ENCODE peak calls at places on chromosomes 3 and 15, in ten cellular contexts. K is stimulated activated CD4-positive, alpha-beta T cell treated with anti-CD3 and anti-CD28 coated beads, TNF-alpha, amount 100 ng/mL, for 4 hours; A is astrocyte; Y is fibroblast of gingiva; T is retina; R is colonic mucosa; X is GF-D8; C is H7; B is HS-27A; S is HEK293T. W is an unnamed sample.

GRCh38 chr15:81281925-81282895 is 41.7 kb downstream of the STARD5 start:
- DNase-seq in K (no peak), A (no peak), Y (no peak), T (no peak), R (no peak), X (no peak), C (no peak), B (no peak), S (no peak), W (no peak)

GRCh38 chr3:16352428-16352827 is 87.4 kb downstream of the OXNAD1 start:
- DNase-seq in K (no peak), A (no peak), Y (no peak), T (no peak), R (no peak), X (no peak), C (no peak), B (no peak), S (no peak), W (no peak)

GRCh38 chr15:68843425-68844311 is 23.0 kb upstream of the ANP32A start:
- DNase-seq in K (no peak), A (peak), Y (no peak), T (peak), R (no peak), X (no peak), C (peak), B (no peak), S (peak), W (no peak)

GRCh38 chr15:48798319-48798718 is 12.6 kb downstream of the CEP152 start:
- DNase-seq in K (no peak), A (no peak), Y (no peak), T (no peak), R (no peak), X (no peak), C (peak), B (no peak), S (no peak), W (no peak)

GRCh38 chr15:83299462-83299861 is 15.0 kb upstream of the BNC1 start:
- DNase-seq in K (no peak), A (no peak), Y (no peak), T (no peak), R (no peak), X (no peak), C (no peak), B (no peak), S (no peak), W (no peak)

GRCh38 chr3:89256395-89256794 is 149.0 kb downstream of the EPHA3 start:
- DNase-seq in K (no peak), A (no peak), Y (no peak), T (no peak), R (no peak), X (no peak), C (no peak), B (no peak), S (no peak), W (no peak)

GRCh38 chr3:158911586-158911985 is 109.7 kb downstream of the MFSD1 start:
- DNase-seq in K (no peak), A (no peak), Y (no peak), T (no peak), R (no peak), X (no peak), C (no peak), B (no peak), S (no peak), W (no peak)

GRCh38 chr3:161175506-161175905 is 45.6 kb upstream of the NMD3 start:
- DNase-seq in K (no peak), A (no peak), Y (no peak), T (peak), R (no peak), X (no peak), C (no peak), B (no peak), S (no peak), W (no peak)

GRCh38 chr15:48469681-48470080 is 138.5 kb downstream of the DUT start:
- DNase-seq in K (no peak), A (peak), Y (no peak), T (no peak), R (no peak), X (no peak), C (no peak), B (no peak), S (no peak), W (no peak)

GRCh38 chr15:100383302-100384107 is 41.7 kb upstream of the ADAMTS17 start:
- DNase-seq in K (no peak), A (peak), Y (no peak), T (peak), R (peak), X (peak), C (peak), B (no peak), S (peak), W (peak)

W was measured in GM20000.